ENCODE peak calls at places on chromosomes 13 and 19, in four cellular contexts. E, B, Y and T are unnamed samples.

GRCh38 chr19:53328967-53329366 is 4.6 kb upstream of the ZNF845 start:
- DNase-seq in Y (no peak), B (no peak), E (no peak), T (no peak)

GRCh38 chr13:77079902-77080413 is 53.0 kb upstream of the FBXL3 start:
- DNase-seq in B (no peak), Y (no peak), E (no peak), T (no peak)

GRCh38 chr19:46944918-46945628 is 74.6 kb upstream of the NPAS1 start:
- DNase-seq in Y (no peak), B (no peak), E (no peak), T (no peak)

GRCh38 chr13:86445584-86446140 is 646.4 kb upstream of the SLITRK6 start:
- DNase-seq in B (no peak), Y (no peak), E (no peak), T (peak; percentile 14)

GRCh38 chr13:106143392-106143791 is 392.1 kb downstream of the EFNB2 start:
- DNase-seq in B (no peak), E (no peak), Y (no peak), T (peak; percentile 37)

GRCh38 chr13:43608400-43609137 is 178.2 kb downstream of the ENOX1 start:
- DNase-seq in B (no peak), E (no peak), Y (no peak), T (no peak)

GRCh38 chr13:113040597-113041292 is 64.8 kb upstream of the F7 start:
- DNase-seq in B (no peak), E (no peak), Y (no peak), T (no peak)

GRCh38 chr19:14072535-14073231 is at the start of gene MISP3:
- DNase-seq in Y (no peak), B (peak; percentile 29), E (peak; percentile 28), T (no peak)

GRCh38 chr19:4414144-4414799 is 11.8 kb downstream of the CHAF1A start:
- DNase-seq in Y (no peak), E (no peak), B (no peak), T (peak; percentile 41)

GRCh38 chr19:16078759-16079707 is 2.7 kb downstream of the TPM4 start:
- DNase-seq in Y (no peak), B (peak; percentile 48), E (peak; percentile 53), T (peak; percentile 94)

GRCh38 chr13:33363328-33363727 is 77.8 kb upstream of the STARD13 start:
- DNase-seq in E (no peak), Y (no peak), B (no peak), T (no peak)

GRCh38 chr19:1601613-1602064 is 3.6 kb downstream of the UQCR11 start:
- DNase-seq in Y (no peak), E (no peak), B (no peak), T (no peak)

GRCh38 chr19:948842-949496 is 23.1 kb downstream of the ARID3A start:
- DNase-seq in E (no peak), Y (no peak), B (no peak), T (no peak)

GRCh38 chr13:51148952-51149573 is 38.0 kb upstream of the C13orf42 start:
- DNase-seq in B (no peak), E (no peak), Y (no peak), T (peak; percentile 35)

GRCh38 chr13:90686438-90686837 is 661.0 kb upstream of the MIR17HG start:
- DNase-seq in B (no peak), E (no peak), Y (no peak), T (peak; percentile 82)

GRCh38 chr19:49987159-49987698 is 26.3 kb upstream of the SIGLEC11 start:
- DNase-seq in Y (peak; percentile 76), E (peak; percentile 61), B (peak; percentile 56), T (peak; percentile 79)

GRCh38 chr13:107209811-107210210 is 641.9 kb upstream of the ARGLU1 start:
- DNase-seq in Y (no peak), B (no peak), E (no peak), T (no peak)

GRCh38 chr13:20064128-20064527 is 96.7 kb downstream of the GJA3 start:
- DNase-seq in Y (no peak), B (no peak), E (no peak), T (no peak)

GRCh38 chr13:98565726-98566577 is 11.0 kb downstream of the STK24 start:
- DNase-seq in E (no peak), Y (no peak), B (no peak), T (no peak)

GRCh38 chr19:1761528-1762242 is 8.4 kb downstream of the ONECUT3 start:
- DNase-seq in Y (no peak), B (no peak), E (no peak), T (no peak)

GRCh38 chr19:15199652-15200574 is 882 bp downstream of the NOTCH3 start:
- DNase-seq in Y (no peak), B (no peak), E (no peak), T (peak; percentile 47)

GRCh38 chr19:13154241-13154778 is 4.1 kb downstream of the IER2 start:
- DNase-seq in Y (peak; percentile 62), B (no peak), E (peak; percentile 67), T (peak; percentile 75)

GRCh38 chr19:1241417-1242095 is at the start of gene ATP5F1D:
- DNase-seq in Y (peak; percentile 86), E (peak; percentile 99), B (peak; percentile 82), T (peak; percentile 81)

GRCh38 chr19:37932985-37933953 is 26.3 kb downstream of the SIPA1L3 start:
- DNase-seq in E (no peak), B (no peak), Y (no peak), T (peak; percentile 73)

GRCh38 chr13:41500501-41500900 is 43.2 kb downstream of the RGCC start:
- DNase-seq in E (no peak), Y (no peak), B (no peak), T (peak; percentile 73)

GRCh38 chr13:50574731-50575130 is 268.8 kb downstream of the DLEU7 start:
- DNase-seq in E (no peak), Y (no peak), B (no peak), T (no peak)

GRCh38 chr13:96284971-96285370 is 195.1 kb downstream of the HS6ST3 start:
- DNase-seq in B (no peak), Y (no peak), E (no peak), T (no peak)

GRCh38 chr13:42574011-42574410 is at the start of gene TNFSF11:
- DNase-seq in B (no peak), E (peak; percentile 2), Y (peak; percentile 21), T (no peak)

GRCh38 chr19:7078007-7078406 is 8.5 kb downstream of the ZNF557 start:
- DNase-seq in E (no peak), Y (no peak), B (no peak), T (no peak)

GRCh38 chr19:23887642-23888041 is 27.0 kb upstream of the ZNF726 start:
- DNase-seq in B (no peak), E (no peak), Y (no peak), T (peak; percentile 40)

GRCh38 chr13:23146811-23147245 is 34.0 kb upstream of the SGCG start:
- DNase-seq in B (no peak), E (no peak), Y (no peak), T (peak; percentile 48)

GRCh38 chr13:114161644-114162532 is 17.2 kb upstream of the CFAP97D2 start:
- DNase-seq in Y (no peak), B (no peak), E (no peak), T (peak; percentile 8)